ENCODE peak calls at places on chromosomes 7 and 10, in six cellular contexts. One of them, this sample, is unnamed.

GRCh38 chr10:98400482-98400881 is 14.5 kb downstream of the PYROXD2 start:
- DNase-seq in T-helper 9 cell: no peak
- DNase-seq in smooth muscle cell of the brain vasculature: no peak
- DNase-seq in ureter: no peak
- DNase-seq in naive thymus-derived CD4-positive, alpha-beta T cell: no peak
- DNase-seq in posterior cingulate gyrus: no peak
- DNase-seq in this sample: no peak

GRCh38 chr10:11936389-11937152 is 106.0 kb downstream of the UPF2 start:
- DNase-seq in T-helper 9 cell: no peak
- DNase-seq in smooth muscle cell of the brain vasculature: no peak
- DNase-seq in ureter: no peak
- DNase-seq in naive thymus-derived CD4-positive, alpha-beta T cell: no peak
- DNase-seq in posterior cingulate gyrus: no peak
- DNase-seq in this sample: no peak

GRCh38 chr7:99137418-99138180 is 6.3 kb downstream of the SMURF1 start:
- DNase-seq in T-helper 9 cell: no peak
- DNase-seq in smooth muscle cell of the brain vasculature: no peak
- DNase-seq in ureter: no peak
- DNase-seq in naive thymus-derived CD4-positive, alpha-beta T cell: no peak
- DNase-seq in posterior cingulate gyrus: no peak
- DNase-seq in this sample: peak

GRCh38 chr7:18564779-18565178 is 69.2 kb downstream of the HDAC9 start:
- DNase-seq in T-helper 9 cell: no peak
- DNase-seq in smooth muscle cell of the brain vasculature: no peak
- DNase-seq in ureter: no peak
- DNase-seq in naive thymus-derived CD4-positive, alpha-beta T cell: no peak
- DNase-seq in posterior cingulate gyrus: no peak
- DNase-seq in this sample: no peak

GRCh38 chr10:35352508-35352907 is 16.2 kb downstream of the CCNY start:
- DNase-seq in T-helper 9 cell: no peak
- DNase-seq in smooth muscle cell of the brain vasculature: no peak
- DNase-seq in ureter: no peak
- DNase-seq in naive thymus-derived CD4-positive, alpha-beta T cell: no peak
- DNase-seq in posterior cingulate gyrus: no peak
- DNase-seq in this sample: no peak

GRCh38 chr7:106279425-106280182 is 5.2 kb downstream of the NAMPT start:
- DNase-seq in T-helper 9 cell: no peak
- DNase-seq in smooth muscle cell of the brain vasculature: no peak
- DNase-seq in ureter: no peak
- DNase-seq in naive thymus-derived CD4-positive, alpha-beta T cell: no peak
- DNase-seq in posterior cingulate gyrus: no peak
- DNase-seq in this sample: no peak

GRCh38 chr10:7622969-7623368 is 43.8 kb downstream of the ITIH5 start:
- DNase-seq in T-helper 9 cell: no peak
- DNase-seq in smooth muscle cell of the brain vasculature: no peak
- DNase-seq in ureter: no peak
- DNase-seq in naive thymus-derived CD4-positive, alpha-beta T cell: no peak
- DNase-seq in posterior cingulate gyrus: no peak
- DNase-seq in this sample: no peak

GRCh38 chr10:132681858-132682755 is 103.8 kb downstream of the NKX6-2 start:
- DNase-seq in T-helper 9 cell: no peak
- DNase-seq in smooth muscle cell of the brain vasculature: no peak
- DNase-seq in ureter: no peak
- DNase-seq in naive thymus-derived CD4-positive, alpha-beta T cell: no peak
- DNase-seq in posterior cingulate gyrus: peak
- DNase-seq in this sample: no peak

GRCh38 chr7:29156798-29157461 is 10.6 kb upstream of the CPVL start:
- DNase-seq in T-helper 9 cell: no peak
- DNase-seq in smooth muscle cell of the brain vasculature: no peak
- DNase-seq in ureter: no peak
- DNase-seq in naive thymus-derived CD4-positive, alpha-beta T cell: peak
- DNase-seq in posterior cingulate gyrus: no peak
- DNase-seq in this sample: no peak

GRCh38 chr10:7162331-7162730 is 248.5 kb downstream of the SFMBT2 start:
- DNase-seq in T-helper 9 cell: no peak
- DNase-seq in smooth muscle cell of the brain vasculature: no peak
- DNase-seq in ureter: no peak
- DNase-seq in naive thymus-derived CD4-positive, alpha-beta T cell: no peak
- DNase-seq in posterior cingulate gyrus: no peak
- DNase-seq in this sample: no peak

GRCh38 chr10:76582536-76582935 is 1055.1 kb downstream of the KCNMA1 start:
- DNase-seq in T-helper 9 cell: no peak
- DNase-seq in smooth muscle cell of the brain vasculature: no peak
- DNase-seq in ureter: no peak
- DNase-seq in naive thymus-derived CD4-positive, alpha-beta T cell: no peak
- DNase-seq in posterior cingulate gyrus: no peak
- DNase-seq in this sample: peak

GRCh38 chr10:56286096-56286495 is 75.0 kb downstream of the ZWINT start:
- DNase-seq in T-helper 9 cell: no peak
- DNase-seq in smooth muscle cell of the brain vasculature: no peak
- DNase-seq in ureter: no peak
- DNase-seq in naive thymus-derived CD4-positive, alpha-beta T cell: no peak
- DNase-seq in posterior cingulate gyrus: no peak
- DNase-seq in this sample: no peak

GRCh38 chr7:28105234-28105633 is 75.4 kb downstream of the JAZF1 start:
- DNase-seq in T-helper 9 cell: no peak
- DNase-seq in smooth muscle cell of the brain vasculature: no peak
- DNase-seq in ureter: no peak
- DNase-seq in naive thymus-derived CD4-positive, alpha-beta T cell: no peak
- DNase-seq in posterior cingulate gyrus: no peak
- DNase-seq in this sample: no peak

GRCh38 chr10:69057261-69057950 is 30.5 kb upstream of the SRGN start:
- DNase-seq in T-helper 9 cell: no peak
- DNase-seq in smooth muscle cell of the brain vasculature: no peak
- DNase-seq in ureter: no peak
- DNase-seq in naive thymus-derived CD4-positive, alpha-beta T cell: no peak
- DNase-seq in posterior cingulate gyrus: no peak
- DNase-seq in this sample: no peak

GRCh38 chr7:1514993-1515392 is 10.8 kb upstream of the INTS1 start:
- DNase-seq in T-helper 9 cell: no peak
- DNase-seq in smooth muscle cell of the brain vasculature: no peak
- DNase-seq in ureter: no peak
- DNase-seq in naive thymus-derived CD4-positive, alpha-beta T cell: no peak
- DNase-seq in posterior cingulate gyrus: no peak
- DNase-seq in this sample: no peak

GRCh38 chr7:111517441-111518037 is 44.8 kb downstream of the IMMP2L start:
- DNase-seq in T-helper 9 cell: no peak
- DNase-seq in smooth muscle cell of the brain vasculature: no peak
- DNase-seq in ureter: no peak
- DNase-seq in naive thymus-derived CD4-positive, alpha-beta T cell: no peak
- DNase-seq in posterior cingulate gyrus: no peak
- DNase-seq in this sample: no peak

GRCh38 chr10:16606421-16606820 is 84.7 kb upstream of the C1QL3 start:
- DNase-seq in T-helper 9 cell: no peak
- DNase-seq in smooth muscle cell of the brain vasculature: no peak
- DNase-seq in ureter: no peak
- DNase-seq in naive thymus-derived CD4-positive, alpha-beta T cell: no peak
- DNase-seq in posterior cingulate gyrus: no peak
- DNase-seq in this sample: peak

GRCh38 chr10:4725917-4726606 is 99.9 kb upstream of the AKR1E2 start:
- DNase-seq in T-helper 9 cell: no peak
- DNase-seq in smooth muscle cell of the brain vasculature: no peak
- DNase-seq in ureter: no peak
- DNase-seq in naive thymus-derived CD4-positive, alpha-beta T cell: no peak
- DNase-seq in posterior cingulate gyrus: no peak
- DNase-seq in this sample: peak

GRCh38 chr10:2981361-2981801 is 86.0 kb upstream of the PFKP start:
- DNase-seq in T-helper 9 cell: no peak
- DNase-seq in smooth muscle cell of the brain vasculature: no peak
- DNase-seq in ureter: no peak
- DNase-seq in naive thymus-derived CD4-positive, alpha-beta T cell: no peak
- DNase-seq in posterior cingulate gyrus: no peak
- DNase-seq in this sample: no peak

GRCh38 chr10:117534321-117535044 is 8.1 kb upstream of the EMX2 start:
- DNase-seq in T-helper 9 cell: no peak
- DNase-seq in smooth muscle cell of the brain vasculature: no peak
- DNase-seq in ureter: no peak
- DNase-seq in naive thymus-derived CD4-positive, alpha-beta T cell: no peak
- DNase-seq in posterior cingulate gyrus: no peak
- DNase-seq in this sample: no peak

GRCh38 chr7:149196705-149197171 is 1.4 kb downstream of the ZNF282 start:
- DNase-seq in T-helper 9 cell: no peak
- DNase-seq in smooth muscle cell of the brain vasculature: no peak
- DNase-seq in ureter: no peak
- DNase-seq in naive thymus-derived CD4-positive, alpha-beta T cell: no peak
- DNase-seq in posterior cingulate gyrus: no peak
- DNase-seq in this sample: peak

GRCh38 chr10:103828107-103828506 is 27.3 kb downstream of the SH3PXD2A start:
- DNase-seq in T-helper 9 cell: no peak
- DNase-seq in smooth muscle cell of the brain vasculature: no peak
- DNase-seq in ureter: no peak
- DNase-seq in naive thymus-derived CD4-positive, alpha-beta T cell: no peak
- DNase-seq in posterior cingulate gyrus: no peak
- DNase-seq in this sample: no peak

GRCh38 chr10:13092446-13093102 is 7.4 kb upstream of the OPTN start:
- DNase-seq in T-helper 9 cell: no peak
- DNase-seq in smooth muscle cell of the brain vasculature: peak
- DNase-seq in ureter: no peak
- DNase-seq in naive thymus-derived CD4-positive, alpha-beta T cell: no peak
- DNase-seq in posterior cingulate gyrus: no peak
- DNase-seq in this sample: no peak

GRCh38 chr7:132402751-132403245 is 173.5 kb downstream of the PLXNA4 start:
- DNase-seq in T-helper 9 cell: no peak
- DNase-seq in smooth muscle cell of the brain vasculature: no peak
- DNase-seq in ureter: no peak
- DNase-seq in naive thymus-derived CD4-positive, alpha-beta T cell: no peak
- DNase-seq in posterior cingulate gyrus: no peak
- DNase-seq in this sample: no peak

GRCh38 chr10:122421747-122422146 is 32.7 kb upstream of the ARMS2 start:
- DNase-seq in T-helper 9 cell: no peak
- DNase-seq in smooth muscle cell of the brain vasculature: no peak
- DNase-seq in ureter: no peak
- DNase-seq in naive thymus-derived CD4-positive, alpha-beta T cell: no peak
- DNase-seq in posterior cingulate gyrus: no peak
- DNase-seq in this sample: no peak

GRCh38 chr10:4242561-4243035 is 457.6 kb upstream of the KLF6 start:
- DNase-seq in T-helper 9 cell: no peak
- DNase-seq in smooth muscle cell of the brain vasculature: peak
- DNase-seq in ureter: no peak
- DNase-seq in naive thymus-derived CD4-positive, alpha-beta T cell: no peak
- DNase-seq in posterior cingulate gyrus: no peak
- DNase-seq in this sample: peak

GRCh38 chr7:106101726-106102125 is 10.4 kb downstream of the SYPL1 start:
- DNase-seq in T-helper 9 cell: no peak
- DNase-seq in smooth muscle cell of the brain vasculature: no peak
- DNase-seq in ureter: no peak
- DNase-seq in naive thymus-derived CD4-positive, alpha-beta T cell: no peak
- DNase-seq in posterior cingulate gyrus: no peak
- DNase-seq in this sample: no peak

GRCh38 chr10:78527296-78527695 is 493.6 kb downstream of the RPS24 start:
- DNase-seq in T-helper 9 cell: no peak
- DNase-seq in smooth muscle cell of the brain vasculature: no peak
- DNase-seq in ureter: no peak
- DNase-seq in naive thymus-derived CD4-positive, alpha-beta T cell: no peak
- DNase-seq in posterior cingulate gyrus: no peak
- DNase-seq in this sample: no peak

GRCh38 chr7:66894463-66895080 is 26.5 kb upstream of the TMEM248 start:
- DNase-seq in T-helper 9 cell: no peak
- DNase-seq in smooth muscle cell of the brain vasculature: peak
- DNase-seq in ureter: no peak
- DNase-seq in naive thymus-derived CD4-positive, alpha-beta T cell: peak
- DNase-seq in posterior cingulate gyrus: no peak
- DNase-seq in this sample: no peak

GRCh38 chr10:78934499-78934898 is 134.3 kb upstream of the ZMIZ1 start:
- DNase-seq in T-helper 9 cell: no peak
- DNase-seq in smooth muscle cell of the brain vasculature: no peak
- DNase-seq in ureter: no peak
- DNase-seq in naive thymus-derived CD4-positive, alpha-beta T cell: no peak
- DNase-seq in posterior cingulate gyrus: no peak
- DNase-seq in this sample: no peak

GRCh38 chr7:27161721-27162547 is 3.4 kb downstream of the HOXA9 start:
- DNase-seq in T-helper 9 cell: no peak
- DNase-seq in smooth muscle cell of the brain vasculature: no peak
- DNase-seq in ureter: peak
- DNase-seq in naive thymus-derived CD4-positive, alpha-beta T cell: no peak
- DNase-seq in posterior cingulate gyrus: no peak
- DNase-seq in this sample: no peak

GRCh38 chr10:27771231-27771630 is 25.6 kb upstream of the MKX start:
- DNase-seq in T-helper 9 cell: no peak
- DNase-seq in smooth muscle cell of the brain vasculature: no peak
- DNase-seq in ureter: no peak
- DNase-seq in naive thymus-derived CD4-positive, alpha-beta T cell: no peak
- DNase-seq in posterior cingulate gyrus: no peak
- DNase-seq in this sample: no peak